ENCODE peak calls at places on chromosomes 4 and X, in eight cellular contexts. J is D341Med; Z is stimulated activated CD4-positive, alpha-beta T cell treated with anti-CD3 and anti-CD28 coated beads, Interleukin-12 subunit alpha, Interleukin-12 subunit beta, amount 100 ng/mL, for 24 hours; Y is psoas muscle; L is AG08395; U is globus pallidus; K is stimulated activated CD8-positive, alpha-beta memory T cell treated with anti-CD3 and anti-CD28 coated beads, Interleukin-2, amount 100 ng/mL, for 1 hour; T is H9. S is an unnamed sample.

GRCh38 chrX:124026529-124026928 is 65.0 kb downstream of the STAG2 start:
- DNase-seq in K (no peak), Y (no peak), Z (no peak), J (no peak), T (no peak), L (no peak), U (no peak), S (no peak)

GRCh38 chr4:3285558-3286334 is 7.1 kb upstream of the RGS12 start:
- DNase-seq in L (peak), K (no peak), Z (no peak), J (peak), U (peak), T (peak), Y (peak), S (peak)

GRCh38 chr4:156294577-156294976 is 340.9 kb upstream of the CTSO start:
- DNase-seq in L (peak), U (peak), Z (no peak), J (peak), Y (no peak), K (no peak), T (peak), S (peak)

GRCh38 chrX:121641560-121641959 is 594.1 kb downstream of the GLUD2 start:
- DNase-seq in Z (no peak), Y (no peak), L (peak), J (no peak), K (no peak), U (no peak), T (no peak), S (peak)

GRCh38 chr4:171846232-171846631 is 33.0 kb downstream of the GALNTL6 start:
- DNase-seq in T (peak), Z (no peak), J (peak), L (peak), K (no peak), Y (no peak), U (peak), S (peak)

GRCh38 chr4:152536545-152537182 is 772 bp upstream of the FBXW7 start:
- DNase-seq in T (no peak), Y (no peak), J (peak), Z (peak), K (peak), L (peak), U (no peak), S (peak)

GRCh38 chr4:118288097-118288496 is 64.7 kb downstream of the PRSS12 start:
- DNase-seq in J (no peak), Y (no peak), T (no peak), K (no peak), U (no peak), L (peak), Z (no peak), S (peak)

GRCh38 chr4:53821179-53821851 is 230.0 kb upstream of the LNX1 start:
- DNase-seq in K (no peak), T (no peak), Z (no peak), J (no peak), L (no peak), Y (no peak), U (no peak), S (no peak)

GRCh38 chr4:6134612-6135220 is 65.6 kb downstream of the JAKMIP1 start:
- DNase-seq in L (no peak), T (peak), Y (no peak), J (no peak), K (peak), U (peak), Z (no peak), S (no peak)

GRCh38 chr4:182318256-182318655 is 75.1 kb downstream of the TENM3 start:
- DNase-seq in U (no peak), K (no peak), L (no peak), Z (no peak), T (no peak), Y (no peak), J (no peak), S (no peak)

GRCh38 chrX:112761239-112762207 is 79.1 kb downstream of the AMOT start:
- DNase-seq in Y (no peak), U (peak), Z (no peak), J (no peak), K (no peak), L (no peak), T (no peak), S (no peak)

GRCh38 chr4:19636451-19636850 is 615.3 kb upstream of the SLIT2 start:
- DNase-seq in T (no peak), K (no peak), L (no peak), Z (no peak), J (no peak), Y (no peak), U (no peak), S (no peak)

GRCh38 chrX:31038585-31039326 is 33.1 kb downstream of the FTHL17 start:
- DNase-seq in L (peak), K (no peak), T (peak), Z (peak), J (peak), U (peak), Y (no peak), S (peak)

GRCh38 chrX:132591719-132592275 is 103.0 kb upstream of the MBNL3 start:
- DNase-seq in T (no peak), U (no peak), J (peak), K (no peak), Y (no peak), L (no peak), Z (no peak), S (no peak)

GRCh38 chrX:27590044-27590443 is at the start of gene DCAF8L2:
- DNase-seq in Z (no peak), Y (no peak), U (no peak), L (no peak), T (no peak), J (no peak), K (no peak), S (no peak)

GRCh38 chrX:104565791-104566687 is at the start of gene IL1RAPL2:
- DNase-seq in T (peak), Y (peak), K (no peak), Z (no peak), U (no peak), L (no peak), J (no peak), S (peak)

GRCh38 chrX:23901065-23901464 is 6.7 kb downstream of the APOO start:
- DNase-seq in Z (no peak), L (no peak), T (no peak), J (no peak), Y (no peak), K (no peak), U (no peak), S (peak)

GRCh38 chr4:100360211-100360610 is 157.6 kb downstream of the EMCN start:
- DNase-seq in Y (no peak), K (no peak), L (no peak), T (no peak), Z (no peak), U (no peak), J (no peak), S (no peak)

GRCh38 chr4:83947811-83948210 is 411.9 kb downstream of the GPAT3 start:
- DNase-seq in L (no peak), Z (no peak), U (no peak), K (no peak), T (no peak), J (peak), Y (no peak), S (no peak)

GRCh38 chr4:135120190-135120589 is 918.6 kb upstream of the PABPC4L start:
- DNase-seq in K (no peak), Z (no peak), L (no peak), J (no peak), U (no peak), Y (no peak), T (no peak), S (no peak)

GRCh38 chr4:48011722-48012121 is 4.8 kb downstream of the CNGA1 start:
- DNase-seq in L (no peak), K (no peak), T (no peak), J (no peak), U (no peak), Y (no peak), Z (no peak), S (no peak)

GRCh38 chrX:109533631-109534030 is 3.0 kb upstream of the NXT2 start:
- DNase-seq in Z (no peak), J (no peak), K (no peak), T (no peak), U (no peak), L (no peak), Y (no peak), S (peak)

S was measured in mammary epithelial cell.